ENCODE peak calls at places on chromosomes 5 and 9, in four cellular contexts. W is mesendoderm, I is HuH-7, Q is heart left ventricle. F is an unnamed sample.
A peak's percentile ranks its signal among the peaks of the same experiment; 100 is the strongest.

GRCh38 chr5:164153469-164154172 is 648.2 kb downstream of the MAT2B start:
- DNase-seq in W (no peak), I (no peak), Q (no peak), F (no peak)

GRCh38 chr5:73451218-73452130 is 2.9 kb upstream of the FOXD1 start:
- DNase-seq in W (peak; percentile 45), I (peak; percentile 57), Q (peak; percentile 64), F (no peak)

GRCh38 chr5:179870403-179870903 is 11.8 kb upstream of the MRNIP start:
- DNase-seq in W (peak; percentile 80), I (peak; percentile 91), Q (peak; percentile 89), F (no peak)

GRCh38 chr5:178793156-178793555 is 62.7 kb upstream of the ZNF354A start:
- DNase-seq in W (peak; percentile 51), I (peak; percentile 43), Q (no peak), F (no peak)

GRCh38 chr9:113563856-113564514 is 100.5 kb downstream of the RGS3 start:
- DNase-seq in W (no peak), I (no peak), Q (no peak), F (no peak)

GRCh38 chr9:5947912-5948311 is 57.2 kb downstream of the MLANA start:
- DNase-seq in W (peak; percentile 77), I (no peak), Q (no peak), F (no peak)

GRCh38 chr5:131322926-131323325 is 59.1 kb downstream of the CDC42SE2 start:
- DNase-seq in W (no peak), I (no peak), Q (no peak), F (no peak)

GRCh38 chr9:122085260-122085659 is 7.8 kb downstream of the TTLL11 start:
- DNase-seq in W (no peak), I (no peak), Q (no peak), F (no peak)

GRCh38 chr9:27539479-27540441 is 10.1 kb upstream of the MOB3B start:
- DNase-seq in W (no peak), I (no peak), Q (no peak), F (no peak)

GRCh38 chr5:73945505-73945904 is 319.5 kb downstream of the ARHGEF28 start:
- DNase-seq in W (peak; percentile 34), I (peak; percentile 8), Q (no peak), F (no peak)

GRCh38 chr5:139294372-139295165 is 1.0 kb downstream of the MATR3 start:
- DNase-seq in W (peak; percentile 85), I (peak; percentile 43), Q (peak; percentile 83), F (peak; percentile 18)

F was measured in NCI-H2171.